ENCODE peak calls at places on chromosomes 12 and 14, in five cellular contexts. D is tibial nerve, F is cardiac muscle cell, I is pancreas, H is adrenal gland. V is an unnamed sample.

GRCh38 chr12:77238368-77238767 is 173.0 kb upstream of the E2F7 start:
- DNase-seq in H (no peak), F (no peak), I (no peak), D (no peak), V (no peak)

GRCh38 chr12:42332301-42332894 is 6.4 kb downstream of the PPHLN1 start:
- DNase-seq in D (no peak), I (no peak), H (peak; percentile 39), F (peak; percentile 64), V (no peak)

GRCh38 chr12:19031032-19031431 is 98.5 kb upstream of the PLEKHA5 start:
- DNase-seq in H (no peak), I (no peak), D (no peak), F (peak; percentile 77), V (no peak)

GRCh38 chr12:3636328-3636727 is 116.6 kb downstream of the CRACR2A start:
- DNase-seq in H (no peak), F (no peak), D (no peak), I (no peak), V (no peak)

GRCh38 chr12:103558879-103559278 is 28.2 kb upstream of the STAB2 start:
- DNase-seq in I (no peak), H (no peak), F (no peak), D (no peak), V (no peak)

GRCh38 chr14:44412858-44413569 is 94.1 kb downstream of the FSCB start:
- DNase-seq in I (no peak), H (no peak), F (no peak), D (no peak), V (no peak)

GRCh38 chr12:102961488-102961801 is 4.0 kb downstream of the ASCL1 start:
- DNase-seq in I (no peak), D (no peak), H (no peak), F (no peak), V (no peak)

GRCh38 chr14:70754989-70755388 is 54.3 kb downstream of the MAP3K9 start:
- DNase-seq in I (peak; percentile 67), F (peak; percentile 2), D (no peak), H (no peak), V (no peak)

GRCh38 chr14:67515386-67516079 is 17.6 kb upstream of the PLEKHH1 start:
- DNase-seq in I (no peak), H (peak; percentile 39), D (no peak), F (peak; percentile 14), V (no peak)

GRCh38 chr14:69712637-69713088 is 54.3 kb upstream of the SRSF5 start:
- DNase-seq in H (peak; percentile 70), I (peak; percentile 61), D (no peak), F (no peak), V (no peak)

GRCh38 chr12:72031066-72031465 is 92.4 kb downstream of the TPH2 start:
- DNase-seq in F (no peak), D (no peak), I (no peak), H (no peak), V (no peak)

GRCh38 chr12:114858388-114859146 is 174.6 kb upstream of the TBX3 start:
- DNase-seq in D (no peak), H (no peak), I (no peak), F (no peak), V (no peak)

GRCh38 chr12:7411343-7411742 is 32.6 kb downstream of the CD163L1 start:
- DNase-seq in F (no peak), I (no peak), H (no peak), D (no peak), V (no peak)

GRCh38 chr12:12357697-12358476 is 1.0 kb downstream of the BORCS5 start:
- DNase-seq in F (peak; percentile 42), D (no peak), I (no peak), H (no peak), V (no peak)

GRCh38 chr12:52614381-52615207 is 3.8 kb downstream of the KRT73 start:
- DNase-seq in D (no peak), H (no peak), I (no peak), F (no peak), V (no peak)

GRCh38 chr12:106671840-106672239 is 89.0 kb downstream of the RFX4 start:
- DNase-seq in I (no peak), F (no peak), D (no peak), H (no peak), V (no peak)

GRCh38 chr12:16587514-16587913 is 18.4 kb downstream of the LMO3 start:
- DNase-seq in H (no peak), F (no peak), I (no peak), D (no peak), V (no peak)

GRCh38 chr12:31752450-31752849 is 23.6 kb upstream of the AMN1 start:
- DNase-seq in F (no peak), I (no peak), D (no peak), H (no peak), V (no peak)
- H3K27ac ChIP-seq in F (no peak overlapping the region), I (no peak overlapping the region), D (no peak overlapping the region), H (peak overlapping the region; percentile 39), V (no peak overlapping the region)

DNA sequence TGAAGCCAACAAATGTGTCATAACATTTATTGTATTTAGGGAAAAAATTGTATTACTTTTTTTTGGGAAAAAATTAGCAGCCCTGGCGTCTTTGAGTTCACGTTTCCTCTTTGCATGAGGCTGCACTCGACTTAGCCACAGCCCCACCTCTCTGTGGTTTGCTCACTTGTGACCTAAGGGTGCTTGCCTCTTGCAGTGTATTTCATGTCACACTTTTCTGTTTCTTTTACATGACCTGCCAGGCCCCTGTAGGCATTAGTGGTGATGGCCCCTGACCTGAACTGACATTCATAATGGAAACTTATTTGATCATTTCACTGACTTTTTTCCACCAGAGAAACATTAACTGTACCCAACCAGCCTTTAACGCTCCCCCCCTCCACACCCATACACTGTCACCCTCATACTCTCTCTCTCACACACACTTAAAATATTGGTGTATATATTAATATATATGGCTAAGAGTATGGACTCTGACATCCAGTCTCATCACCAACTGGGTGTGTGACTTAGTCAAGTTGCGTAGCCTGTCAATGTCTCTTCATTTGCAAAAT is 122.9 kb downstream of the PRKCH start:
- DNase-seq in I (no peak), D (no peak), H (no peak), F (no peak), V (no peak)
- H3K27ac ChIP-seq in I (no peak overlapping the region), D (no peak overlapping the region), H (no peak overlapping the region), F (no peak overlapping the region), V (no peak overlapping the region)

GRCh38 chr14:30983858-30984257 is 41.6 kb upstream of the AP4S1 start:
- DNase-seq in I (no peak), F (no peak), D (no peak), H (no peak), V (no peak)
- H3K27ac ChIP-seq in I (no peak overlapping the region), F (no peak overlapping the region), D (no peak overlapping the region), H (no peak overlapping the region), V (no peak overlapping the region)

GRCh38 chr12:6342140-6342889 is 439 bp upstream of the TNFRSF1A start:
- DNase-seq in H (no peak), F (no peak), D (no peak), I (no peak), V (no peak)
- H3K27ac ChIP-seq in H (peak overlapping the region; percentile 98), F (peak overlapping the region; percentile 80), D (peak overlapping the region; percentile 99), I (peak overlapping the region; percentile 69), V (peak overlapping the region; percentile 93)

GRCh38 chr14:54396183-54396492 is 669 bp upstream of the CDKN3 start:
- DNase-seq in I (no peak), H (peak; percentile 18), D (no peak), F (no peak), V (no peak)
- H3K27ac ChIP-seq in I (no peak overlapping the region), H (no peak overlapping the region), D (no peak overlapping the region), F (no peak overlapping the region), V (no peak overlapping the region)

V was measured in caudate nucleus.